ENCODE peak calls at places on chromosomes 13 and 19, in four cellular contexts. M, A, Y and W are unnamed samples.

GRCh38 chr19:42313096-42313839 is at the start of gene TMEM145:
- DNase-seq in Y (peak), A (no peak), M (no peak), W (no peak)

GRCh38 chr19:772730-773436 is 22.0 kb downstream of the MISP start:
- DNase-seq in M (no peak), Y (no peak), A (no peak), W (no peak)

GRCh38 chr19:16957855-16958254 is 68.8 kb downstream of the CPAMD8 start:
- DNase-seq in Y (no peak), M (no peak), A (no peak), W (no peak)

GRCh38 chr19:18833141-18833476 is 1.4 kb downstream of the UPF1 start:
- DNase-seq in M (no peak), Y (no peak), A (no peak), W (no peak)

GRCh38 chr13:30255696-30256095 is 51.7 kb downstream of the KATNAL1 start:
- DNase-seq in M (no peak), A (no peak), Y (no peak), W (no peak)

GRCh38 chr13:79973533-79973963 is 367.4 kb downstream of the SPRY2 start:
- DNase-seq in M (no peak), A (no peak), Y (peak), W (no peak)

GRCh38 chr19:45825917-45826893 is 11.1 kb upstream of the RSPH6A start:
- DNase-seq in M (no peak), Y (no peak), A (no peak), W (no peak)

GRCh38 chr13:60790620-60791019 is 393.6 kb downstream of the TDRD3 start:
- DNase-seq in M (no peak), Y (no peak), A (no peak), W (no peak)

GRCh38 chr13:20395061-20395916 is 130.4 kb downstream of the CRYL1 start:
- DNase-seq in A (no peak), Y (no peak), M (no peak), W (no peak)

GRCh38 chr13:72953391-72953960 is 105.3 kb upstream of the KLF5 start:
- DNase-seq in M (no peak), A (no peak), Y (no peak), W (peak)

GRCh38 chr19:55289117-55289796 is 5.5 kb downstream of the BRSK1 start:
- DNase-seq in M (no peak), Y (no peak), A (no peak), W (no peak)

GRCh38 chr13:84607614-84608013 is 725.3 kb upstream of the SLITRK1 start:
- DNase-seq in A (no peak), M (no peak), Y (no peak), W (no peak)

GRCh38 chr19:17718467-17718987 is 753 bp upstream of the MAP1S start:
- DNase-seq in Y (no peak), M (no peak), A (no peak), W (no peak)

GRCh38 chr19:38417544-38418506 is 8.2 kb downstream of the RASGRP4 start:
- DNase-seq in A (no peak), M (no peak), Y (peak), W (no peak)

GRCh38 chr13:98921786-98922185 is 56.1 kb downstream of the DOCK9 start:
- DNase-seq in Y (no peak), M (no peak), A (no peak), W (no peak)

GRCh38 chr19:28039677-28040381 is 1173.1 kb downstream of the UQCRFS1 start:
- DNase-seq in Y (no peak), M (no peak), A (no peak), W (no peak)

GRCh38 chr19:40974633-40975037 is 16.4 kb upstream of the CYP2B6 start:
- DNase-seq in A (peak), Y (peak), M (peak), W (peak)

GRCh38 chr13:26445092-26445491 is 112.4 kb upstream of the WASF3 start:
- DNase-seq in M (no peak), Y (no peak), A (no peak), W (no peak)

GRCh38 chr13:72379581-72379980 is 347.8 kb downstream of the MZT1 start:
- DNase-seq in M (no peak), Y (no peak), A (no peak), W (no peak)

GRCh38 chr19:46065486-46065885 is 24.7 kb upstream of the IGFL4 start:
- DNase-seq in M (no peak), Y (no peak), A (no peak), W (peak)

GRCh38 chr19:459724-460511 is 915 bp downstream of the SHC2 start:
- DNase-seq in Y (peak), M (no peak), A (peak), W (peak)

GRCh38 chr13:51148223-51148951 is 37.3 kb upstream of the C13orf42 start:
- DNase-seq in M (peak), A (no peak), Y (no peak), W (no peak)

GRCh38 chr19:19039901-19040300 is 6.5 kb downstream of the ARMC6 start:
- DNase-seq in A (no peak), M (no peak), Y (no peak), W (no peak)

GRCh38 chr13:74641586-74641985 is 507.4 kb upstream of the KLF12 start:
- DNase-seq in A (no peak), M (no peak), Y (no peak), W (no peak)

GRCh38 chr13:26961890-26962615 is 201.5 kb upstream of the GPR12 start:
- DNase-seq in Y (peak), M (no peak), A (no peak), W (no peak)

GRCh38 chr19:38614289-38614688 is 3.5 kb downstream of the MAP4K1 start:
- DNase-seq in M (no peak), Y (no peak), A (no peak), W (no peak)

GRCh38 chr19:17332677-17333581 is 1.7 kb downstream of the ANO8 start:
- DNase-seq in M (peak), Y (peak), A (no peak), W (no peak)

GRCh38 chr13:59452189-59452588 is 711.5 kb downstream of the DIAPH3 start:
- DNase-seq in A (no peak), M (no peak), Y (no peak), W (no peak)

GRCh38 chr19:32181356-32181920 is 164.0 kb upstream of the ZNF507 start:
- DNase-seq in A (no peak), Y (no peak), M (no peak), W (no peak)

GRCh38 chr19:58550362-58551122 is 4.4 kb downstream of the CHMP2A start:
- DNase-seq in A (no peak), M (no peak), Y (no peak), W (no peak)

GRCh38 chr13:77359171-77359570 is 32.3 kb upstream of the MYCBP2 start:
- DNase-seq in M (no peak), A (no peak), Y (no peak), W (no peak)

GRCh38 chr19:28881616-28882015 is 331.3 kb downstream of the UQCRFS1 start:
- DNase-seq in M (no peak), Y (no peak), A (no peak), W (no peak)

GRCh38 chr13:51584731-51585191 is 499 bp downstream of the WDFY2 start:
- DNase-seq in A (peak), M (peak), Y (peak), W (peak)

GRCh38 chr13:43132911-43133310 is 109.5 kb downstream of the DNAJC15 start:
- DNase-seq in Y (no peak), M (no peak), A (no peak), W (no peak)

GRCh38 chr13:27170221-27170520 is 1.4 kb downstream of the USP12 start:
- DNase-seq in Y (no peak), A (no peak), M (no peak), W (no peak)

GRCh38 chr13:98571955-98572662 is 4.8 kb downstream of the STK24 start:
- DNase-seq in M (no peak), Y (no peak), A (no peak), W (no peak)

GRCh38 chr13:27704681-27705080 is 83.0 kb downstream of the POLR1D start:
- DNase-seq in A (no peak), M (no peak), Y (no peak), W (no peak)

GRCh38 chr13:73832203-73832602 is 302.0 kb downstream of the KLF12 start:
- DNase-seq in Y (no peak), M (no peak), A (no peak), W (no peak)

GRCh38 chr19:45615795-45616708 is 14.0 kb upstream of the GPR4 start:
- DNase-seq in M (peak), Y (peak), A (peak), W (peak)

GRCh38 chr13:40394304-40394983 is 272.0 kb downstream of the FOXO1 start:
- DNase-seq in M (no peak), A (no peak), Y (no peak), W (no peak)

GRCh38 chr19:13840751-13841338 is 36.1 kb upstream of the NANOS3 start:
- DNase-seq in Y (no peak), M (no peak), A (no peak), W (no peak)

GRCh38 chr19:13839938-13840750 is 36.8 kb upstream of the NANOS3 start:
- DNase-seq in Y (no peak), M (no peak), A (no peak), W (peak)

GRCh38 chr19:13839193-13839937 is 37.6 kb upstream of the NANOS3 start:
- DNase-seq in M (no peak), Y (peak), A (peak), W (peak)

GRCh38 chr19:13838071-13838942 is 38.6 kb upstream of the NANOS3 start:
- DNase-seq in A (no peak), Y (no peak), M (no peak), W (no peak)

GRCh38 chr19:13838943-13839192 is 38.1 kb upstream of the NANOS3 start:
- DNase-seq in Y (peak), A (no peak), M (no peak), W (no peak)
- TF ChIP-seq POLR2A in Y (no peak), A (no peak), M (no peak), W (no peak)

DNA sequence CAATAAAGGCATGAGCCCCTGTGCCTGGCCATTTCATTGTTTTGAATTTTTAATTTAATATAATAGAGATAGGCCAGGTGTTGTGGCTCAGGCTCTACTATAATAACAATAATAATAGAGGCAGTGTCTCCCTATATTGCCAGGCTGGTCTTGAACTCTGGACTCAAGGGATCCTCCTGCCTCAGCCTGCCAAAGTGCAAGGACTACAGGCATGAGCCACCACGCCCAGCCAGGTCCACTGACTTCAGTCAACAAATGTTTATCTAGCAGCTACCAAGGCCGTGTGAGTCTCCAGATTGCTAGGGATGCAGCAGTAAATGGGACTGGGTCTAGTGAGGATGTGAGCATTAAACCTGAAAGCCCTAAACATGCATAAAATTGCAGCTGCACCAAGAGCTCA is 13.8 kb upstream of the ILF3 start:
- DNase-seq in A (no peak), Y (no peak), M (no peak), W (no peak)
- H3K4me3 ChIP-seq in A (no peak), Y (no peak), M (no peak), W (no peak)

DNA sequence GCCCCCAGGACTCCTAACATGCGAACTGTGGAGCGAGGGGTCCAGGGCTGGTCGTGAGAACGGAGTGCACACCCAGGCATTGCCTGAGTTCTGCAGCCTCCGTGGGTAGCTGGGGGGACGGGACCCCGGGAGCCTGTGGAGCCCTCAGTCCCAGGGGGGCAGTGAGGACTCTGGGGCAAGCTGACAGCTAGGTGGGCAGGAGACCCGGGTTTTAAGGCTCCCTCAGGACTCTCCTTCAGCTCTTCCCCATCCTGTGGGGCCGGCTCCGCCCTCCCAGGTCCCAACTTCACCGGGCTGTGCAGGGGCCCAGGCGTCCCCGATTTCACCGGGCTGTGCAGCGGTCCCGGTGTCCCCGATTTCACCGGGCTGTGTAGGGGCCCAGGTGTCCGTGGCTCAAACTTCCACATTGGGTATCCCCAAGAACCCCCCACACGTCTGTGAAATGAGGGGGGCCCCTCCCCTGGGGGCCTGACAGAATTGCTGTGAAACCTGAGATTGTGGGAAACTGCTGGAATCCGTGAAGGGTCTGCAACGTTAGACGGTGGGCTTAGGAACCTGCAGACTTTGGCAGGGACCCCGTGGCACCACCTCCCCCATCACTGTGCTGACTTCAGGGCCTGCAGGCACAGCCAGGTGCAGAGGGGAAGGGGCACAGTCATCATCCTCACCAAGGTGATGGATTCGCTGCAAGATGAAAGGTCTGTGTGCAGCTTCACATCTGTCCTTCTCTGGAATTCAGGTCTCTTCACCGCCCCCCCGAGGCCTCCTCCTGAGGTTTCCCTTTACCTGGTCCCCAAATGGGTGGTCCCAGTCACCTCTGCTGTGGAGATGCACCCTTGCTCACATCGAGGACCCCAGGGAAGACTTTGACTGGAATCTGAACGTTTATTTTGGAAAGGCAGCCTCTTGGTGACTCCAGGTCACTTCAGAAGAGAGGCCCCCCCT is 73.2 kb upstream of the MCF2L start:
- DNase-seq in M (no peak), A (no peak), Y (no peak), W (no peak)
- TF ChIP-seq POLR2A in M (no peak), A (no peak), Y (no peak), W (no peak)

DNA sequence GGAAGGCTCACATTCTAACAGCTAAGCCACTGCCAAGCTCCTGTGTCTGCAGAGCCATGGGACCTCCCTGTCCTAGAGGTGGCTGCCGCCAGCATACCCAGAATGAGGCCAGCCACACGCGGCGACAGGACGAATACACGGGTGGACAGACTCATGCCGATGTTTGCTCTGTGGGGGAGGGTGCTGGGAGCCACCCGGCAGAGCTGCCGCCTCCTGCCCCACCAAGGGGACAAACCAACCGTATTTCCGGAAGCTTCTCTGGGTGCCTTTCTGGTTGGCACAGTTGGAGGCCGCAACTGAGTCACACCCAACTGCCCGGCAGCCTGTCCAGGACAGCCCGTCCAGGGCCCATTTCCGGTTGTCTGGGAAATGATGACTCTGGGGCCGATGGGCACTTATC is 20.3 kb downstream of the C13orf46 start:
- DNase-seq in Y (no peak), M (no peak), A (no peak), W (no peak)
- H3K4me3 ChIP-seq in Y (no peak), M (no peak), A (no peak), W (no peak)

DNA sequence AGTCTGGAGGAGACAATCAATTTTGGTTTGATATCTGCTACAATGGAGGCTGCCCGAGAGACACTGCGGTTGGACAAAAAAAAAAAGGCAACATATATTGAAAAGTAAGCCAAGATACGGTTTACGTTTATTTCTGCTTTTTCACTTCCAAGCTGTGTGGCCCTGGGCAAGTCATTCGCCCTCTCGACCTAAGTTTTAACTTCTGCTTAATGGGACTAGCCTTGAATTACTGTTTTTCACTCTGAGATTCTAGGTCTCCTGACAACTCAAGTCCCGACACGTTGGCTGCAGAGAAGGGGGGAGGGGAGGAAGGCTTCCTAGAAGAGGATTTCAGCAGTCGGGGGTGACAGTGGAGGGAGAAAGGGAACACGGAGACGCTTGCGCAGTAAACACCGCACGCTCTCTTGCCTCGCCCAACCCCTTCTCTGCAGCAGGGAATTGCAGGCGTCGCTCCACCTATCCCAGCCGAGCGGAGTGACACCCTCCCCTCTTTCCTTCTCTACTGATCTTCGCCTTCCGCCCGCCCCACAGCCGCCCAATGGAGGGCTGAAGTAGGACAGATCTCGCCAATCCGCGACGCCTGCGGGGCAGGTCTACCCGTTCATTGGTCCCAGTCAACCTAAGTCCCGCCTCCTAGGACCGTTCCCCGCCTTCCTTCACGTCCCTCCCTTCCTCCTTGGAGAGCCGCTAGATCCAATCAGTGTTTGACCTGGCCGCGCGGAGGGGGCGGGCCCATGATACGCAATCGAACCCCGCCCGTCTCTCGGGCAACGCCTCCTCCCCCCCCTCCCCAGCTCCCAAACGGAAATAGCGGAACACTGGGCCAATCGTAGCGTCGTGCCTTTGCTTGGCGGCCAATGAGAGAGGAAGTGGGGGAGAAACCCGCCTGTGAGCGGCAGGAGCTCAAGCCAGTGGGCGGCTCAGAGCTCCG is 529 bp upstream of the AP2A1 start:
- DNase-seq in Y (peak), M (peak), A (peak), W (peak)
- TF ChIP-seq POLR2A in Y (peak), M (peak), A (peak), W (peak)